ENCODE peak calls at places on chromosomes 11 and 22, in four cellular contexts. A, M, K and U are unnamed samples.

GRCh38 chr11:60724420-60724819 is at the start of gene MS4A18:
- DNase-seq in A (no peak), K (no peak), M (no peak), U (no peak)

GRCh38 chr11:78312712-78313111 is 104.9 kb downstream of the GAB2 start:
- DNase-seq in K (no peak), M (no peak), A (no peak), U (no peak)

GRCh38 chr22:31217890-31218287 is 5.8 kb downstream of the LIMK2 start:
- DNase-seq in A (no peak), K (no peak), M (no peak), U (no peak)

GRCh38 chr22:23163665-23164064 is 16.6 kb upstream of the BCR start:
- DNase-seq in A (peak), K (peak), M (no peak), U (no peak)

GRCh38 chr11:47412152-47412746 is 3.9 kb downstream of the SLC39A13 start:
- DNase-seq in M (peak), K (peak), A (no peak), U (peak)

GRCh38 chr11:115761817-115762216 is 257.6 kb upstream of the CADM1 start:
- DNase-seq in A (no peak), K (no peak), M (no peak), U (no peak)

GRCh38 chr11:102950622-102951081 is 4.9 kb downstream of the MMP13 start:
- DNase-seq in A (no peak), M (peak), K (no peak), U (no peak)

GRCh38 chr11:62266558-62266957 is 3.4 kb upstream of the SCGB2A2 start:
- DNase-seq in M (peak), K (no peak), A (no peak), U (no peak)

GRCh38 chr22:28505416-28506156 is 174.1 kb downstream of the TTC28 start:
- DNase-seq in K (no peak), A (no peak), M (no peak), U (no peak)

GRCh38 chr11:82790723-82791487 is 57.2 kb upstream of the FAM181B start:
- DNase-seq in M (no peak), A (peak), K (peak), U (no peak)

GRCh38 chr11:78949976-78950690 is 375.5 kb upstream of the NARS2 start:
- DNase-seq in A (no peak), M (no peak), K (no peak), U (no peak)

GRCh38 chr22:23556026-23556620 is 24.0 kb downstream of the IGLL1 start:
- DNase-seq in K (no peak), M (no peak), A (no peak), U (no peak)

GRCh38 chr11:94089356-94089755 is 39.3 kb upstream of the PANX1 start:
- DNase-seq in M (peak), K (no peak), A (no peak), U (no peak)

DNA sequence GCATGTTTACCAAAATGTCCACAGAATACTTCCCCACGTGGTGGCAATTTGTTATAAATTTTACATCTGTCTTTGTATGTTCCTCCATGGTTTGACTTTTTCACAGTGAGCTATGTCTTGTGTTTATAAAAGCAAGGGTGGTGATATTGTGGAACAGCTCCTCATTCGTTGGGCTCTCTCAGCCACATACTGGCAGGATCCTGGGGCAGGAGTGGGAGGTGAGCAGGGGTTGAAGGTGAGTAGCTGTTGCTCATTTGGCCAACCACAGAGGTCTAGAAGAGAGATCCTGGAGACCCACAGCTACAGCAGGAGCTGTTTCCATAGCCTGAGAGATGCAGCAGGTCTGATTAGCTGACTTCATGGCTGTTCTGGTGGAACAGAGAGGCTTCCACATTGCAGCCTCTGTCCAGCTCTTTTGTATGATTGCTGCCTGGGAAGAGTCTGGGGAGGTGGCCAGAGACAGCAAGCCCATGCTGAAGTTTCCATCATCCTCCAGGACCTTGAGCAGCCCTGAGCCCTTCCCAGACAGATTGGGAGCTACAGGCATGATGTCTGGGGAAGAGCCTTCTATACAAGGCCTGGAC is 128.1 kb downstream of the LDLRAD3 start:
- DNase-seq in M (no peak), A (no peak), K (no peak), U (no peak)
- TF ChIP-seq CTCF in M (no peak), A (no peak), K (no peak), U (no peak)

DNA sequence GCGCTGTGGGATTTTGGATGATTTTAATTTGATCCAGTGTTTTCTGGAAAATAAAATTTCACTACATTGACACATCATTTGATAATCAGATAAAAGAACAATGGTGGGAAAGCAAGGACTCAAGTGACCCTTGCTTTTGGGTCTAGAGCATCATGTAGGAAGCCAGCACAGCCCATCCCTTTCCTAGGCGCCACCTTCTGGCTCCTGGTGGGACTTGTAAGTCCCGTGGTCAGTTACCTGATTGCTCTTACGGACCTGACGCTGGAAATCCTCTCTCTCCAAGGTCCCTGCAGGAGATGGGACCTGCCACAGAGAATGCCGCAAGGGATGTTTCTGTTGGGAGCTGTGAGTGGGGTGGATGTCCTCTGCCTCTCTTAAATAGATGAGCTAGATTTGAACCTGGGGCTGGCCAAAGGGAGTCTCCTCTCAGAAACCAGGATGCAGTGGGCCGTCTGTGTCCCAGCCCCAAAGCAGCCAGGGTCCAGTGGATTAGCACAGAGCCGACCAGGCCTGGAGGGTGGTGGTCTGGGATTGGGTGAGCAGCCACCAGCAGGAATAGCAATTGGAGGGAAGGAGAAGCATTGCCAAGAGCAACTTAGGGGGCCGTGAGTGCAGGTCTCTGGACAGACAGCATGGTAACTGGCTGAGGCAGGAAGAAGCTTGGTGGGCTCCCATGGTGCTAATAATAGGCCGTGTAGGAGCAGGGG is 21.7 kb downstream of the TIMP3 start:
- DNase-seq in A (no peak), M (peak), K (no peak), U (peak)
- TF ChIP-seq CTCF in A (no peak), M (peak), K (peak), U (peak)

GRCh38 chr22:39384750-39385480 is 14.7 kb upstream of the TAB1 start:
- DNase-seq in K (no peak), A (no peak), M (peak), U (no peak)
- TF ChIP-seq CTCF in K (peak), A (no peak), M (peak), U (no peak)

GRCh38 chr11:119903821-119904220 is 174.8 kb upstream of the NECTIN1 start:
- DNase-seq in M (no peak), A (no peak), K (no peak), U (no peak)
- TF ChIP-seq CTCF in M (no peak), A (no peak), K (no peak), U (no peak)

DNA sequence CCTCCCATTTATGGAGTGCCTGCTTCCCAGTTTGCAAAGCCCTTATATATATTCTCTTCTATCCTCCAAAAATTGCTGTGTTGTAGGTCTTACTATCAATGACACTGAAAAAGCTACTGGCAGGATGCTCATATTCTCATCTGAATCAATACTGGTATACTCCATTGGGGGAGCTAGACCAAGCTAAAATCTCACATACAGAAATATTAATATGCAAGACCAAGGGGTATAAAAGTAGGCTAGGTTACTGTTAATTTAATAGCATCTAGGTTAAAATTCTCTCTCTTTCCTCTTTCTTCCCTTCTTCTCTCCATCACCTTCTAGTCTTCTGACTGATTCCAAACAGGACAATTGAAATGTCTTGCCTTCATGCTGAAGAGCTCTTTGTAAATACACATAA is 17.1 kb upstream of the BDNF start:
- DNase-seq in K (no peak), M (peak), A (no peak), U (no peak)
- TF ChIP-seq CTCF in K (no peak), M (peak), A (no peak), U (no peak)

GRCh38 chr11:44120169-44120568 is 24.7 kb downstream of the EXT2 start:
- DNase-seq in A (no peak), K (peak), M (peak), U (no peak)
- TF ChIP-seq CTCF in A (no peak), K (peak), M (peak), U (peak)

GRCh38 chr11:85589373-85589772 is 37.8 kb downstream of the DLG2 start:
- DNase-seq in A (no peak), M (no peak), K (no peak), U (no peak)

GRCh38 chr11:85595285-85595884 is 31.8 kb downstream of the DLG2 start:
- DNase-seq in M (peak), K (no peak), A (no peak), U (no peak)

GRCh38 chr11:85596886-85597285 is 30.3 kb downstream of the DLG2 start:
- DNase-seq in M (no peak), K (no peak), A (no peak), U (no peak)

GRCh38 chr11:85590848-85591483 is 36.2 kb downstream of the DLG2 start:
- DNase-seq in A (no peak), K (no peak), M (peak), U (no peak)
- TF ChIP-seq CTCF in A (no peak), K (peak), M (peak), U (peak)

GRCh38 chr11:34149786-34150185 is 44.4 kb downstream of the NAT10 start:
- DNase-seq in A (no peak), M (peak), K (no peak), U (no peak)
- TF ChIP-seq CTCF in A (no peak), M (peak), K (peak), U (peak)

DNA sequence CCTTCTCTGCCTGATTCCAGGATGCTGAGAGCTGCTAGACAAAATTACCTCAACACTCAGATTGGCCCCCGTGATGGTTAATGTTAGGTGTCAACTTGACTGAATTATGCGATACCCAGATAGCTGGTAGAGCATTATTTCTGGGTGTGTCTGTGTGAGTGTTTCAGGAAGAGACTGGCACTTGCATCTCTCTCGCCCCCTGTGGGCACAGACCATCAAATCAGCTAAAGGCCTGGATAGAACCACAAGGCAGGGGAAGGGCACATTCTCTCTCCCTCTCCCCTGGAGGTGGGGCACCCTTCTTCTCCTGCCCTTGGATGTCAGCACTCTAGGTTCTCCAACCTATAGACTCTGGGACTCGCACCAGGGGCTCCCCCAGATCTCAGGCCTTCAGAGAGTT is 79.7 kb downstream of the KIRREL3 start:
- DNase-seq in A (no peak), M (no peak), K (no peak), U (peak)
- TF ChIP-seq CTCF in A (no peak), M (no peak), K (no peak), U (peak)